ENCODE peak calls at places on chromosomes 1 and 21, in nine cellular contexts. One of them, this sample, is unnamed.

GRCh38 chr1:86155807-86156561 is 588 bp downstream of the COL24A1 start:
- DNase-seq in stimulated activated CD8-positive, alpha-beta memory T cell treated with anti-CD3 and anti-CD28 coated beads, Interleukin-2, amount 100 ng/mL, for 1 hour: no peak
- DNase-seq in progenitor cell of endocrine pancreas: peak
- DNase-seq in HTR-8/SVneo: no peak
- DNase-seq in activated CD4-positive, alpha-beta T cell treated with anti-CD3 and anti-CD28 coated beads for 36 hours: peak
- DNase-seq in RWPE2: no peak
- DNase-seq in NAMALWA: no peak
- DNase-seq in amniotic stem cell: no peak
- DNase-seq in left ventricle myocardium inferior: peak
- DNase-seq in this sample: no peak

GRCh38 chr1:44289530-44289929 is 65.5 kb downstream of the ERI3 start:
- DNase-seq in stimulated activated CD8-positive, alpha-beta memory T cell treated with anti-CD3 and anti-CD28 coated beads, Interleukin-2, amount 100 ng/mL, for 1 hour: no peak
- DNase-seq in progenitor cell of endocrine pancreas: no peak
- DNase-seq in HTR-8/SVneo: no peak
- DNase-seq in activated CD4-positive, alpha-beta T cell treated with anti-CD3 and anti-CD28 coated beads for 36 hours: no peak
- DNase-seq in RWPE2: no peak
- DNase-seq in NAMALWA: no peak
- DNase-seq in amniotic stem cell: no peak
- DNase-seq in left ventricle myocardium inferior: no peak
- DNase-seq in this sample: peak

GRCh38 chr1:65153635-65154034 is 5.6 kb downstream of the AK4 start:
- DNase-seq in stimulated activated CD8-positive, alpha-beta memory T cell treated with anti-CD3 and anti-CD28 coated beads, Interleukin-2, amount 100 ng/mL, for 1 hour: no peak
- DNase-seq in progenitor cell of endocrine pancreas: no peak
- DNase-seq in HTR-8/SVneo: no peak
- DNase-seq in activated CD4-positive, alpha-beta T cell treated with anti-CD3 and anti-CD28 coated beads for 36 hours: no peak
- DNase-seq in RWPE2: no peak
- DNase-seq in NAMALWA: no peak
- DNase-seq in amniotic stem cell: no peak
- DNase-seq in left ventricle myocardium inferior: no peak
- DNase-seq in this sample: no peak

GRCh38 chr1:161805399-161806197 is 39.5 kb downstream of the ATF6 start:
- DNase-seq in stimulated activated CD8-positive, alpha-beta memory T cell treated with anti-CD3 and anti-CD28 coated beads, Interleukin-2, amount 100 ng/mL, for 1 hour: no peak
- DNase-seq in progenitor cell of endocrine pancreas: no peak
- DNase-seq in HTR-8/SVneo: no peak
- DNase-seq in activated CD4-positive, alpha-beta T cell treated with anti-CD3 and anti-CD28 coated beads for 36 hours: no peak
- DNase-seq in RWPE2: no peak
- DNase-seq in NAMALWA: no peak
- DNase-seq in amniotic stem cell: no peak
- DNase-seq in left ventricle myocardium inferior: no peak
- DNase-seq in this sample: no peak

GRCh38 chr1:212457740-212458338 is 25.1 kb downstream of the NENF start:
- DNase-seq in stimulated activated CD8-positive, alpha-beta memory T cell treated with anti-CD3 and anti-CD28 coated beads, Interleukin-2, amount 100 ng/mL, for 1 hour: peak
- DNase-seq in progenitor cell of endocrine pancreas: peak
- DNase-seq in HTR-8/SVneo: peak
- DNase-seq in activated CD4-positive, alpha-beta T cell treated with anti-CD3 and anti-CD28 coated beads for 36 hours: peak
- DNase-seq in RWPE2: no peak
- DNase-seq in NAMALWA: peak
- DNase-seq in amniotic stem cell: no peak
- DNase-seq in left ventricle myocardium inferior: no peak
- DNase-seq in this sample: peak

GRCh38 chr1:5720045-5720444 is 272.2 kb downstream of the NPHP4 start:
- DNase-seq in stimulated activated CD8-positive, alpha-beta memory T cell treated with anti-CD3 and anti-CD28 coated beads, Interleukin-2, amount 100 ng/mL, for 1 hour: no peak
- DNase-seq in progenitor cell of endocrine pancreas: no peak
- DNase-seq in HTR-8/SVneo: no peak
- DNase-seq in activated CD4-positive, alpha-beta T cell treated with anti-CD3 and anti-CD28 coated beads for 36 hours: no peak
- DNase-seq in RWPE2: no peak
- DNase-seq in NAMALWA: no peak
- DNase-seq in amniotic stem cell: no peak
- DNase-seq in left ventricle myocardium inferior: no peak
- DNase-seq in this sample: no peak

GRCh38 chr21:46295996-46296752 is 10.0 kb downstream of the YBEY start:
- DNase-seq in stimulated activated CD8-positive, alpha-beta memory T cell treated with anti-CD3 and anti-CD28 coated beads, Interleukin-2, amount 100 ng/mL, for 1 hour: no peak
- DNase-seq in progenitor cell of endocrine pancreas: no peak
- DNase-seq in HTR-8/SVneo: no peak
- DNase-seq in activated CD4-positive, alpha-beta T cell treated with anti-CD3 and anti-CD28 coated beads for 36 hours: peak
- DNase-seq in RWPE2: no peak
- DNase-seq in NAMALWA: no peak
- DNase-seq in amniotic stem cell: no peak
- DNase-seq in left ventricle myocardium inferior: peak
- DNase-seq in this sample: peak

GRCh38 chr1:156062189-156062588 is 1.2 kb downstream of the RAB25 start:
- DNase-seq in stimulated activated CD8-positive, alpha-beta memory T cell treated with anti-CD3 and anti-CD28 coated beads, Interleukin-2, amount 100 ng/mL, for 1 hour: no peak
- DNase-seq in progenitor cell of endocrine pancreas: no peak
- DNase-seq in HTR-8/SVneo: no peak
- DNase-seq in activated CD4-positive, alpha-beta T cell treated with anti-CD3 and anti-CD28 coated beads for 36 hours: no peak
- DNase-seq in RWPE2: no peak
- DNase-seq in NAMALWA: no peak
- DNase-seq in amniotic stem cell: no peak
- DNase-seq in left ventricle myocardium inferior: no peak
- DNase-seq in this sample: no peak

GRCh38 chr1:42135426-42135825 is 17.8 kb upstream of the GUCA2B start:
- DNase-seq in stimulated activated CD8-positive, alpha-beta memory T cell treated with anti-CD3 and anti-CD28 coated beads, Interleukin-2, amount 100 ng/mL, for 1 hour: no peak
- DNase-seq in progenitor cell of endocrine pancreas: no peak
- DNase-seq in HTR-8/SVneo: no peak
- DNase-seq in activated CD4-positive, alpha-beta T cell treated with anti-CD3 and anti-CD28 coated beads for 36 hours: no peak
- DNase-seq in RWPE2: no peak
- DNase-seq in NAMALWA: no peak
- DNase-seq in amniotic stem cell: no peak
- DNase-seq in left ventricle myocardium inferior: no peak
- DNase-seq in this sample: no peak

GRCh38 chr1:67191668-67192520 is 25.6 kb downstream of the IL23R start:
- DNase-seq in stimulated activated CD8-positive, alpha-beta memory T cell treated with anti-CD3 and anti-CD28 coated beads, Interleukin-2, amount 100 ng/mL, for 1 hour: no peak
- DNase-seq in progenitor cell of endocrine pancreas: no peak
- DNase-seq in HTR-8/SVneo: no peak
- DNase-seq in activated CD4-positive, alpha-beta T cell treated with anti-CD3 and anti-CD28 coated beads for 36 hours: no peak
- DNase-seq in RWPE2: no peak
- DNase-seq in NAMALWA: no peak
- DNase-seq in amniotic stem cell: no peak
- DNase-seq in left ventricle myocardium inferior: no peak
- DNase-seq in this sample: no peak

GRCh38 chr1:194512957-194513356 is 1326.5 kb upstream of the B3GALT2 start:
- DNase-seq in stimulated activated CD8-positive, alpha-beta memory T cell treated with anti-CD3 and anti-CD28 coated beads, Interleukin-2, amount 100 ng/mL, for 1 hour: no peak
- DNase-seq in progenitor cell of endocrine pancreas: no peak
- DNase-seq in HTR-8/SVneo: no peak
- DNase-seq in activated CD4-positive, alpha-beta T cell treated with anti-CD3 and anti-CD28 coated beads for 36 hours: no peak
- DNase-seq in RWPE2: no peak
- DNase-seq in NAMALWA: no peak
- DNase-seq in amniotic stem cell: no peak
- DNase-seq in left ventricle myocardium inferior: no peak
- DNase-seq in this sample: no peak

GRCh38 chr1:110227774-110228173 is 17.7 kb downstream of the KCNC4 start:
- DNase-seq in stimulated activated CD8-positive, alpha-beta memory T cell treated with anti-CD3 and anti-CD28 coated beads, Interleukin-2, amount 100 ng/mL, for 1 hour: no peak
- DNase-seq in progenitor cell of endocrine pancreas: no peak
- DNase-seq in HTR-8/SVneo: no peak
- DNase-seq in activated CD4-positive, alpha-beta T cell treated with anti-CD3 and anti-CD28 coated beads for 36 hours: no peak
- DNase-seq in RWPE2: no peak
- DNase-seq in NAMALWA: no peak
- DNase-seq in amniotic stem cell: no peak
- DNase-seq in left ventricle myocardium inferior: no peak
- DNase-seq in this sample: no peak

GRCh38 chr1:230568008-230568407 is 74.3 kb upstream of the COG2 start:
- DNase-seq in stimulated activated CD8-positive, alpha-beta memory T cell treated with anti-CD3 and anti-CD28 coated beads, Interleukin-2, amount 100 ng/mL, for 1 hour: no peak
- DNase-seq in progenitor cell of endocrine pancreas: no peak
- DNase-seq in HTR-8/SVneo: peak
- DNase-seq in activated CD4-positive, alpha-beta T cell treated with anti-CD3 and anti-CD28 coated beads for 36 hours: peak
- DNase-seq in RWPE2: peak
- DNase-seq in NAMALWA: peak
- DNase-seq in amniotic stem cell: no peak
- DNase-seq in left ventricle myocardium inferior: no peak
- DNase-seq in this sample: no peak

GRCh38 chr1:206578959-206579358 is 33.3 kb downstream of the EIF2D start:
- DNase-seq in stimulated activated CD8-positive, alpha-beta memory T cell treated with anti-CD3 and anti-CD28 coated beads, Interleukin-2, amount 100 ng/mL, for 1 hour: no peak
- DNase-seq in progenitor cell of endocrine pancreas: no peak
- DNase-seq in HTR-8/SVneo: no peak
- DNase-seq in activated CD4-positive, alpha-beta T cell treated with anti-CD3 and anti-CD28 coated beads for 36 hours: no peak
- DNase-seq in RWPE2: no peak
- DNase-seq in NAMALWA: no peak
- DNase-seq in amniotic stem cell: no peak
- DNase-seq in left ventricle myocardium inferior: no peak
- DNase-seq in this sample: no peak

GRCh38 chr1:94646786-94647555 is 105.4 kb upstream of the F3 start:
- DNase-seq in stimulated activated CD8-positive, alpha-beta memory T cell treated with anti-CD3 and anti-CD28 coated beads, Interleukin-2, amount 100 ng/mL, for 1 hour: no peak
- DNase-seq in progenitor cell of endocrine pancreas: no peak
- DNase-seq in HTR-8/SVneo: no peak
- DNase-seq in activated CD4-positive, alpha-beta T cell treated with anti-CD3 and anti-CD28 coated beads for 36 hours: no peak
- DNase-seq in RWPE2: no peak
- DNase-seq in NAMALWA: no peak
- DNase-seq in amniotic stem cell: no peak
- DNase-seq in left ventricle myocardium inferior: no peak
- DNase-seq in this sample: no peak

GRCh38 chr21:33028759-33029511 is 3.2 kb downstream of the OLIG2 start:
- DNase-seq in stimulated activated CD8-positive, alpha-beta memory T cell treated with anti-CD3 and anti-CD28 coated beads, Interleukin-2, amount 100 ng/mL, for 1 hour: no peak
- DNase-seq in progenitor cell of endocrine pancreas: no peak
- DNase-seq in HTR-8/SVneo: no peak
- DNase-seq in activated CD4-positive, alpha-beta T cell treated with anti-CD3 and anti-CD28 coated beads for 36 hours: peak
- DNase-seq in RWPE2: no peak
- DNase-seq in NAMALWA: no peak
- DNase-seq in amniotic stem cell: no peak
- DNase-seq in left ventricle myocardium inferior: no peak
- DNase-seq in this sample: no peak

GRCh38 chr1:174877208-174877673 is 122.5 kb upstream of the CACYBP start:
- DNase-seq in stimulated activated CD8-positive, alpha-beta memory T cell treated with anti-CD3 and anti-CD28 coated beads, Interleukin-2, amount 100 ng/mL, for 1 hour: no peak
- DNase-seq in progenitor cell of endocrine pancreas: no peak
- DNase-seq in HTR-8/SVneo: no peak
- DNase-seq in activated CD4-positive, alpha-beta T cell treated with anti-CD3 and anti-CD28 coated beads for 36 hours: no peak
- DNase-seq in RWPE2: no peak
- DNase-seq in NAMALWA: peak
- DNase-seq in amniotic stem cell: no peak
- DNase-seq in left ventricle myocardium inferior: no peak
- DNase-seq in this sample: peak

GRCh38 chr1:15155760-15156743 is 2.5 kb downstream of the TMEM51 start:
- DNase-seq in stimulated activated CD8-positive, alpha-beta memory T cell treated with anti-CD3 and anti-CD28 coated beads, Interleukin-2, amount 100 ng/mL, for 1 hour: no peak
- DNase-seq in progenitor cell of endocrine pancreas: no peak
- DNase-seq in HTR-8/SVneo: no peak
- DNase-seq in activated CD4-positive, alpha-beta T cell treated with anti-CD3 and anti-CD28 coated beads for 36 hours: peak
- DNase-seq in RWPE2: no peak
- DNase-seq in NAMALWA: no peak
- DNase-seq in amniotic stem cell: no peak
- DNase-seq in left ventricle myocardium inferior: no peak
- DNase-seq in this sample: no peak